ENCODE peak calls at places on chromosomes 13 and 19, in eight cellular contexts. Y is fibroblast of pulmonary artery, C is GM12878, R is kidney, J is cardiac fibroblast, N is heart left ventricle, E is sigmoid colon, G is foreskin fibroblast. V is an unnamed sample.

GRCh38 chr19:18612772-18613588 is at the start of gene TMEM59L:
- DNase-seq in Y (no peak), C (no peak), R (peak), J (no peak), N (no peak), E (no peak), G (no peak), V (no peak)

GRCh38 chr19:45070861-45071544 is 5.3 kb downstream of the ZNF296 start:
- DNase-seq in Y (no peak), C (no peak), R (no peak), J (no peak), N (no peak), E (no peak), G (no peak), V (no peak)

GRCh38 chr19:48940902-48941301 is 7.4 kb downstream of the DHDH start:
- DNase-seq in Y (no peak), C (no peak), R (peak), J (no peak), N (no peak), E (no peak), G (no peak), V (no peak)

GRCh38 chr19:39407394-39407643 is 672 bp downstream of the ZFP36 start:
- DNase-seq in Y (no peak), C (no peak), R (no peak), J (no peak), N (no peak), E (peak), G (no peak), V (no peak)

GRCh38 chr19:50666346-50667176 is 17.3 kb downstream of the C19orf81 start:
- DNase-seq in Y (no peak), C (no peak), R (peak), J (no peak), N (no peak), E (no peak), G (no peak), V (no peak)

GRCh38 chr13:64930636-64931035 is 2299.5 kb downstream of the PCDH9 start:
- DNase-seq in Y (no peak), C (no peak), R (no peak), J (no peak), N (no peak), E (no peak), G (no peak), V (peak)

GRCh38 chr13:113863511-113864302 is at the start of gene GAS6:
- DNase-seq in Y (peak), C (no peak), R (peak), J (peak), N (peak), E (no peak), G (peak), V (peak)

GRCh38 chr19:55199620-55200204 is 9.6 kb downstream of the PTPRH start:
- DNase-seq in Y (no peak), C (no peak), R (no peak), J (no peak), N (no peak), E (no peak), G (no peak), V (no peak)

GRCh38 chr19:6721113-6721474 is 644 bp upstream of the C3 start:
- DNase-seq in Y (no peak), C (no peak), R (no peak), J (no peak), N (no peak), E (no peak), G (no peak), V (no peak)

GRCh38 chr13:46572758-46573384 is 19.9 kb downstream of the LRCH1 start:
- DNase-seq in Y (no peak), C (no peak), R (no peak), J (no peak), N (no peak), E (no peak), G (no peak), V (peak)

DNA sequence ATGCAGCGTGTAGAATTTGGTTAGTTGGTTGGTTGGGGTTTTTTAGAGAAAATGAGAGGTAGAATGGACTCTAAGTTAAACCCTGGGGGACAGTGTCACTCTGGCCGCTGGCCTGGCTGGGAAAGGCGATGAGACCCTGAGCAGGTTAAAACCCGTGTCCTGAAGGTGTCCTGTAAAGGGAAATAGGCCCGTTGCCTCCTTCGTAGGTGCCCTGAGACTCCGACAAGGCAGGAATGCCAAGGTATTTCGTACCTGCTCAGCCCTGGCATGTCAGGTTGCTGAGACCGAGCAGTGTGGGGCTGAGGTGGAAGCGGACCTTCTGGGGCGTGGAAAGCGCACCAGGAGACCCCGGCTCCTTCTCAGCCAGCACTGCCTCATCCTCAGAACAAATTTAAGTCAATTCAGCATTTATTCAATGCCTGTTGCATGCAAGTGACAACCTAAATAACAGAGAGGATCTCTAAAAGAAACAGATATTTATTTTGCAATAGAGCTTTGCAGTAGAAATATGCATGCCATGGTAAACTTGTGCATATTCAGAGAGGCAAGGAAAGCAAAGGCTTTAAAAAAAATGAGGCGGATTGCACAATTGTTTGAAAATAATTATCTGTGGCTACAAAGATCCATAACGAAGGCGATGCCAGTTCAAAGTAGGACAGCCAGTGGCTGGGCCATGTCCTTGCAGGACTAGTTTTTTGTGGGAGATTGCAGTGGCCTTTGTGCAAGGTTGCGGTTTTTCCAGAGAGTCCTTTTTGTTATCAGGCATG is 1.4 kb upstream of the RAB20 start:
- DNase-seq in Y (no peak), C (no peak), R (no peak), J (no peak), N (no peak), E (no peak), G (no peak), V (no peak)
- H3K4me3 ChIP-seq in Y (peak), C (peak), R (peak), J (peak), N (peak), E (peak), G (peak), V (no peak)

GRCh38 chr19:16969127-16969526 is 57.5 kb downstream of the CPAMD8 start:
- DNase-seq in Y (peak), C (no peak), R (no peak), J (peak), N (no peak), E (no peak), G (no peak), V (peak)
- TF ChIP-seq CTCF in Y (peak), C (peak), R (no peak), J (peak), N (no peak), E (no peak), G (no peak), V (peak)

GRCh38 chr19:11375143-11375948 is 880 bp downstream of the SWSAP1 start:
- DNase-seq in Y (no peak), C (no peak), R (peak), J (no peak), N (peak), E (peak), G (no peak), V (peak)
- H3K4me3 ChIP-seq in Y (peak), C (peak), R (peak), J (peak), N (peak), E (peak), G (peak), V (peak)

GRCh38 chr19:16088351-16088984 is 12.2 kb downstream of the TPM4 start:
- DNase-seq in Y (peak), C (no peak), R (peak), J (no peak), N (no peak), E (peak), G (no peak), V (no peak)
- TF ChIP-seq CTCF in Y (peak), C (peak), R (no peak), J (peak), N (no peak), E (peak), G (no peak), V (no peak)

GRCh38 chr19:13849277-13849676 is 27.7 kb upstream of the NANOS3 start:
- DNase-seq in Y (no peak), C (no peak), R (peak), J (no peak), N (peak), E (no peak), G (no peak), V (no peak)

GRCh38 chr19:13847900-13848677 is 28.8 kb upstream of the NANOS3 start:
- DNase-seq in Y (no peak), C (no peak), R (no peak), J (no peak), N (no peak), E (no peak), G (no peak), V (no peak)

GRCh38 chr19:13849991-13850909 is 26.7 kb upstream of the NANOS3 start:
- DNase-seq in Y (peak), C (no peak), R (peak), J (peak), N (peak), E (peak), G (peak), V (peak)

GRCh38 chr19:13848811-13849241 is 28.1 kb upstream of the NANOS3 start:
- DNase-seq in Y (no peak), C (no peak), R (no peak), J (no peak), N (no peak), E (no peak), G (no peak), V (no peak)

GRCh38 chr19:13850910-13851753 is 25.8 kb upstream of the NANOS3 start:
- DNase-seq in Y (peak), C (no peak), R (peak), J (peak), N (peak), E (peak), G (peak), V (no peak)
- H3K4me3 ChIP-seq in Y (peak), C (no peak), R (peak), J (no peak), N (peak), E (peak), G (peak), V (no peak)

GRCh38 chr19:27746691-27747380 is 1466.1 kb downstream of the UQCRFS1 start:
- DNase-seq in Y (peak), C (no peak), R (peak), J (peak), N (peak), E (peak), G (peak), V (peak)
- TF ChIP-seq CTCF in Y (peak), C (no peak), R (peak), J (peak), N (peak), E (peak), G (peak), V (no peak)

GRCh38 chr13:52449323-52450011 is 967 bp downstream of the VPS36 start:
- DNase-seq in Y (no peak), C (no peak), R (no peak), J (no peak), N (no peak), E (no peak), G (no peak), V (no peak)

GRCh38 chr13:52447815-52448552 is 2.5 kb downstream of the VPS36 start:
- DNase-seq in Y (no peak), C (no peak), R (no peak), J (no peak), N (no peak), E (no peak), G (no peak), V (no peak)

GRCh38 chr13:52452470-52452869 is 2.0 kb upstream of the VPS36 start:
- DNase-seq in Y (no peak), C (no peak), R (no peak), J (no peak), N (no peak), E (no peak), G (no peak), V (no peak)

GRCh38 chr13:52450012-52450792 is at the start of gene VPS36:
- DNase-seq in Y (peak), C (peak), R (peak), J (peak), N (peak), E (peak), G (peak), V (peak)

GRCh38 chr13:52450793-52451116 is 321 bp upstream of the VPS36 start:
- DNase-seq in Y (no peak), C (no peak), R (no peak), J (no peak), N (no peak), E (no peak), G (no peak), V (no peak)
- H3K4me3 ChIP-seq in Y (peak), C (no peak), R (no peak), J (peak), N (peak), E (peak), G (peak), V (no peak)

DNA sequence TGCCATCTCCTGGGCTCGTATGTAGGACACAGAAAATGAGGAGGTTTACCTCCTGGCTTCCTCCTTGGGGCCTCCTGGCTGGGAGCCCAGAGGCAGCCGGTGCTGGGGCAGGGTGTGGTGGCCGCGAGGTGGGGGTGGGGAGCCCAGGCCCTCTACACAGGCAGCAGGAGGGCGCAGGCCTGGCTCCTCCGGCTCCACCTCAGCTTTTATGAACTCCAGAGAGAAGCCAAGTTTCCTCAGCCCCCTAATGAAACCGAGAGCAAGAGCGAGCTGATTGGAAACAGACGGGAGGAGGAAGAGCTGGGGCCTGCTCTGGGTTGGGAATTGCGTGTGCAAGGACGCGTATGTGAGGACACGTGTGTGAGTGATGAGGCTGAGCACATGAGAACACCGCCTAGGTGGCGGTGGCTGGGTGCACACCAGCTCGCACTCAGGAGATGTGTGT is 23.1 kb downstream of the LYL1 start:
- DNase-seq in Y (peak), C (no peak), R (no peak), J (no peak), N (peak), E (peak), G (peak), V (no peak)
- TF ChIP-seq CTCF in Y (no peak), C (no peak), R (no peak), J (no peak), N (no peak), E (no peak), G (no peak), V (no peak)

GRCh38 chr19:4152241-4152998 is 1.0 kb upstream of the CREB3L3 start:
- DNase-seq in Y (no peak), C (no peak), R (no peak), J (no peak), N (no peak), E (no peak), G (no peak), V (no peak)
- H3K4me3 ChIP-seq in Y (no peak), C (no peak), R (no peak), J (no peak), N (no peak), E (no peak), G (no peak), V (no peak)

V was measured in GM12865.